ENCODE peak calls at places on chromosomes 12 and 14, in five cellular contexts. W, Q, P, O and M are unnamed samples.

GRCh38 chr12:116508145-116509121 is 50.7 kb upstream of the MAP1LC3B2 start:
- DNase-seq in W (no peak), Q (peak), P (no peak), O (peak), M (no peak)

GRCh38 chr12:3229577-3229976 is 152.4 kb downstream of the TSPAN9 start:
- DNase-seq in W (no peak), Q (no peak), P (no peak), O (no peak), M (no peak)

GRCh38 chr12:130703733-130704375 is 12.2 kb downstream of the RIMBP2 start:
- DNase-seq in W (no peak), Q (no peak), P (no peak), O (peak), M (no peak)

GRCh38 chr12:15856097-15856982 is 25.8 kb upstream of the STRAP start:
- DNase-seq in W (peak), Q (peak), P (peak), O (no peak), M (peak)

GRCh38 chr14:21902561-21903199 is 229.1 kb upstream of the OR4E1 start:
- DNase-seq in W (no peak), Q (no peak), P (no peak), O (no peak), M (no peak)

GRCh38 chr12:54294152-54294913 is 6.5 kb downstream of the NFE2 start:
- DNase-seq in W (no peak), Q (peak), P (peak), O (peak), M (peak)

GRCh38 chr12:11695321-11695720 is 45.8 kb downstream of the ETV6 start:
- DNase-seq in W (no peak), Q (no peak), P (no peak), O (no peak), M (no peak)

GRCh38 chr14:101469382-101470251 is 91.7 kb upstream of the DIO3 start:
- DNase-seq in W (no peak), Q (no peak), P (no peak), O (no peak), M (no peak)

GRCh38 chr14:94644102-94644535 is 31.9 kb downstream of the SERPINA3 start:
- DNase-seq in W (no peak), Q (no peak), P (no peak), O (no peak), M (no peak)

GRCh38 chr14:73422515-73422914 is 35.8 kb downstream of the NUMB start:
- DNase-seq in W (no peak), Q (no peak), P (no peak), O (no peak), M (no peak)

GRCh38 chr14:77311217-77311616 is 9.5 kb downstream of the POMT2 start:
- DNase-seq in W (no peak), Q (no peak), P (no peak), O (no peak), M (no peak)

GRCh38 chr14:60164717-60165546 is at the start of gene DHRS7:
- DNase-seq in W (peak), Q (peak), P (peak), O (peak), M (peak)

GRCh38 chr12:57755454-57756372 is 810 bp downstream of the MARCHF9 start:
- DNase-seq in W (no peak), Q (peak), P (no peak), O (peak), M (no peak)

GRCh38 chr12:57752668-57753000 is 524 bp upstream of the CDK4 start:
- DNase-seq in W (no peak), Q (no peak), P (no peak), O (no peak), M (no peak)

GRCh38 chr12:57753938-57754337 is 965 bp upstream of the MARCHF9 start:
- DNase-seq in W (no peak), Q (no peak), P (no peak), O (no peak), M (no peak)

GRCh38 chr12:57755194-57755453 is 221 bp downstream of the MARCHF9 start:
- DNase-seq in W (no peak), Q (no peak), P (no peak), O (no peak), M (no peak)

GRCh38 chr12:57754411-57755193 is at the start of gene MARCHF9:
- DNase-seq in W (no peak), Q (peak), P (no peak), O (peak), M (peak)
- TF ChIP-seq FOXM1 in W (no peak), Q (no peak), P (no peak), O (no peak), M (no peak)

GRCh38 chr14:55500708-55501107 is 60.3 kb upstream of the TBPL2 start:
- DNase-seq in W (no peak), Q (no peak), P (no peak), O (no peak), M (no peak)

GRCh38 chr14:55508676-55509075 is 68.3 kb upstream of the TBPL2 start:
- DNase-seq in W (no peak), Q (no peak), P (no peak), O (no peak), M (no peak)

GRCh38 chr14:55500219-55500701 is 59.8 kb upstream of the TBPL2 start:
- DNase-seq in W (no peak), Q (peak), P (peak), O (no peak), M (no peak)

GRCh38 chr14:55505846-55506245 is 65.4 kb upstream of the TBPL2 start:
- DNase-seq in W (no peak), Q (no peak), P (no peak), O (no peak), M (no peak)

GRCh38 chr14:55502746-55503284 is 62.4 kb upstream of the TBPL2 start:
- DNase-seq in W (no peak), Q (no peak), P (no peak), O (no peak), M (no peak)
- TF ChIP-seq FOXM1 in W (no peak), Q (no peak), P (no peak), O (no peak), M (no peak)

GRCh38 chr12:53048780-53049401 is 974 bp upstream of the TNS2 start:
- DNase-seq in W (no peak), Q (peak), P (peak), O (peak), M (no peak)

GRCh38 chr12:53051058-53051880 is 1.4 kb downstream of the TNS2 start:
- DNase-seq in W (no peak), Q (peak), P (peak), O (no peak), M (no peak)

GRCh38 chr12:53048033-53048779 is 1.7 kb upstream of the TNS2 start:
- DNase-seq in W (no peak), Q (peak), P (peak), O (peak), M (no peak)

GRCh38 chr12:53050426-53051057 is 677 bp downstream of the TNS2 start:
- DNase-seq in W (no peak), Q (no peak), P (no peak), O (no peak), M (no peak)

DNA sequence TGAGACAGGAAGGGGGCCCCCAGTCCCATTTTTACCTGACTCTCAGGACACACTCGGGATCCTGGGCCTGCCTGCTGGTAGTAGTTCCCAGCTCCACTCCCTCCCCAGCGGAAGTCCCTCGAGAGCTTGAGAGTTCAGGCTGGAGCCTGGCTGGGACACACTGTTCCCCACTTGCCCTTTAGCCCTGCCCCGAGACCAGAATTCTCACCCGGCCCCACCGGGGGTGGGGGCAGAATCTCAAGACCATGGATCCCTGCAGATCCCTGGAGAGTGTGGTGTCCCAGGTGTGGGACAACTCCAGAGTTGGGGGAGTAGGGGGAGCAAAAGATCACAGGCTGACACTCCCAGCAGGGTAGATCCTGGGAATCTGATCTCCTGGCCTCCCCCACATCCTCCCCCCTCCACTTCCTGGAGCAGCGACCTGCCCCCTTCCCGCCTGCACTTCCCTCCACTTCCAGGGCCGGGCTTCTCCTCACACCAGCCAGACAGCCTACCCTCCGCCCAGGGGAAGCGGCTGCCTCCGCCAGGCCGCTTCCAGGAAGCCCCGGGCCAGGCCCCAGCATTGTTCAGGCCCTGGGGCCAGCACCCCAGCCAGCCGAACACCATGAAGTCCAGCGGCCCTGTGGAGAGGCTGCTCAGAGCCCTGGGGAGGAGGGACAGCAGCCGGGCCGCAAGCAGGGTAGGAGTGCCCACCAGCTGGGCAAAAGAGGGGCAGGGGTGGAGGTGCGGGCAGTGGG is at the start of gene TNS2:
- DNase-seq in W (no peak), Q (peak), P (peak), O (peak), M (no peak)
- TF ChIP-seq FOXM1 in W (no peak), Q (no peak), P (no peak), O (no peak), M (no peak)

DNA sequence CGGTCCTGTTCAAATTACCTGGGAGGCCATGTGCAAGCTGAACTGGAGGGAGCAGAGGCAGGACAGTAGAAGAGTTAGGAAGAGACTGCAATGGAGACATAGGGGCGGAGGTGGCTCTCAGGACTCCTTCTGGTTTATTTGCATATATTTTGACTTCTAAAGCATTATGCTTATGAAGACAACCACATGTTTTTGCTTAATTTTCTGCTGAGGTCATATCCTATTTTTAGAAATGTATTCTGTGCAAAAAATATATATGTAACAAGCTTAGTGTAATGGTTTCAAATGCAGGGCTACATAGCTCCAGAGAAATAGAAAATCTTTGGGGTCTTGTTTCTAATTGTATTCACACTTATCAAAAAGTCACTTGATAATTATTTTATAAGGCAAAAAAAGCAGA is 137.0 kb upstream of the MDM1 start:
- DNase-seq in W (no peak), Q (no peak), P (no peak), O (no peak), M (no peak)
- TF ChIP-seq FOXM1 in W (no peak), Q (no peak), P (no peak), O (no peak), M (no peak)

GRCh38 chr12:52759695-52760094 is 17.4 kb downstream of the KRT76 start:
- DNase-seq in W (no peak), Q (no peak), P (no peak), O (no peak), M (no peak)
- TF ChIP-seq FOXM1 in W (no peak), Q (no peak), P (no peak), O (no peak), M (no peak)